ENCODE peak calls at places on chromosomes 5 and 9, in nine cellular contexts. W, T, I, A, J, P, K, N and Y are unnamed samples.

GRCh38 chr9:133103183-133103986 is 17.7 kb downstream of the RALGDS start:
- DNase-seq in W (peak), T (peak), I (peak), A (peak), J (peak), P (peak), K (peak), N (peak), Y (peak)

GRCh38 chr9:114911167-114911821 is 19.1 kb downstream of the TNFSF8 start:
- DNase-seq in W (no peak), T (no peak), I (peak), A (no peak), J (peak), P (no peak), K (peak), N (no peak), Y (no peak)

GRCh38 chr5:149795360-149795759 is 65.2 kb downstream of the PPARGC1B start:
- DNase-seq in W (no peak), T (no peak), I (no peak), A (no peak), J (no peak), P (no peak), K (no peak), N (no peak), Y (no peak)

GRCh38 chr9:100285601-100286000 is 67.1 kb downstream of the TEX10 start:
- DNase-seq in W (no peak), T (no peak), I (no peak), A (no peak), J (no peak), P (no peak), K (no peak), N (no peak), Y (no peak)

GRCh38 chr9:136198605-136199083 is 6.3 kb downstream of the LHX3 start:
- DNase-seq in W (no peak), T (no peak), I (no peak), A (no peak), J (peak), P (no peak), K (no peak), N (no peak), Y (no peak)

GRCh38 chr9:130888146-130888885 is 8.3 kb downstream of the QRFP start:
- DNase-seq in W (no peak), T (no peak), I (no peak), A (no peak), J (no peak), P (peak), K (no peak), N (no peak), Y (no peak)

GRCh38 chr9:123615381-123615780 is 259.4 kb downstream of the CRB2 start:
- DNase-seq in W (peak), T (peak), I (no peak), A (peak), J (no peak), P (no peak), K (no peak), N (no peak), Y (no peak)

GRCh38 chr5:38532165-38532669 is 24.2 kb downstream of the LIFR start:
- DNase-seq in W (no peak), T (no peak), I (no peak), A (no peak), J (no peak), P (no peak), K (no peak), N (no peak), Y (no peak)

GRCh38 chr5:154078305-154078704 is 39.5 kb downstream of the MFAP3 start:
- DNase-seq in W (no peak), T (no peak), I (no peak), A (no peak), J (peak), P (no peak), K (no peak), N (no peak), Y (no peak)

GRCh38 chr5:565782-566445 is 41.7 kb upstream of the SLC9A3 start:
- DNase-seq in W (peak), T (no peak), I (peak), A (no peak), J (peak), P (no peak), K (no peak), N (no peak), Y (no peak)

GRCh38 chr9:99905833-99906402 is 536 bp upstream of the STX17 start:
- DNase-seq in W (no peak), T (no peak), I (peak), A (peak), J (peak), P (no peak), K (no peak), N (no peak), Y (no peak)

GRCh38 chr5:11890777-11891176 is 13.5 kb downstream of the CTNND2 start:
- DNase-seq in W (no peak), T (no peak), I (no peak), A (no peak), J (no peak), P (no peak), K (no peak), N (no peak), Y (no peak)

GRCh38 chr9:115267788-115268187 is 149.8 kb upstream of the TNC start:
- DNase-seq in W (no peak), T (no peak), I (peak), A (no peak), J (peak), P (no peak), K (no peak), N (no peak), Y (no peak)

GRCh38 chr5:91443028-91443427 is 59.9 kb upstream of the ARRDC3 start:
- DNase-seq in W (no peak), T (no peak), I (peak), A (no peak), J (peak), P (no peak), K (no peak), N (no peak), Y (no peak)

GRCh38 chr5:102959055-102959454 is 160.9 kb downstream of the GIN1 start:
- DNase-seq in W (no peak), T (no peak), I (peak), A (no peak), J (peak), P (no peak), K (peak), N (no peak), Y (no peak)

GRCh38 chr5:134534726-134535110 is 9.2 kb downstream of the JADE2 start:
- DNase-seq in W (no peak), T (no peak), I (no peak), A (no peak), J (no peak), P (no peak), K (no peak), N (no peak), Y (no peak)

GRCh38 chr5:142798099-142798768 is 28.1 kb downstream of the ARHGAP26 start:
- DNase-seq in W (no peak), T (no peak), I (no peak), A (no peak), J (no peak), P (no peak), K (no peak), N (no peak), Y (no peak)

GRCh38 chr5:74316064-74316586 is 324.4 kb downstream of the ENC1 start:
- DNase-seq in W (no peak), T (no peak), I (peak), A (no peak), J (peak), P (no peak), K (peak), N (no peak), Y (no peak)

GRCh38 chr9:21078702-21079101 is 960 bp upstream of the IFNB1 start:
- DNase-seq in W (no peak), T (no peak), I (no peak), A (peak), J (no peak), P (no peak), K (no peak), N (no peak), Y (no peak)

GRCh38 chr5:111747336-111747735 is 9.7 kb downstream of the NREP start:
- DNase-seq in W (no peak), T (no peak), I (peak), A (no peak), J (no peak), P (no peak), K (no peak), N (no peak), Y (no peak)

GRCh38 chr5:151772029-151772867 is 494 bp downstream of the G3BP1 start:
- DNase-seq in W (peak), T (no peak), I (peak), A (peak), J (peak), P (peak), K (peak), N (peak), Y (peak)

GRCh38 chr9:93052791-93053540 is 5.5 kb upstream of the SUSD3 start:
- DNase-seq in W (no peak), T (no peak), I (no peak), A (no peak), J (no peak), P (peak), K (no peak), N (peak), Y (no peak)

GRCh38 chr9:38026021-38026809 is 42.8 kb downstream of the SHB start:
- DNase-seq in W (no peak), T (no peak), I (peak), A (no peak), J (peak), P (no peak), K (peak), N (no peak), Y (no peak)

GRCh38 chr9:82320566-82320965 is 332.0 kb downstream of the SPATA31D1 start:
- DNase-seq in W (no peak), T (no peak), I (peak), A (no peak), J (peak), P (no peak), K (no peak), N (no peak), Y (no peak)

GRCh38 chr5:68817696-68818695 is 275.8 kb upstream of the SLC30A5 start:
- DNase-seq in W (no peak), T (no peak), I (no peak), A (no peak), J (no peak), P (no peak), K (no peak), N (no peak), Y (no peak)

GRCh38 chr9:33466565-33467495 is 6.9 kb downstream of the NOL6 start:
- DNase-seq in W (peak), T (peak), I (peak), A (peak), J (peak), P (peak), K (peak), N (peak), Y (peak)

GRCh38 chr5:113281194-113281593 is 153.6 kb downstream of the TSSK1B start:
- DNase-seq in W (no peak), T (no peak), I (no peak), A (no peak), J (no peak), P (no peak), K (no peak), N (no peak), Y (no peak)

GRCh38 chr5:42993516-42994284 is 46.4 kb downstream of the ANXA2R start:
- DNase-seq in W (no peak), T (no peak), I (peak), A (peak), J (peak), P (no peak), K (no peak), N (peak), Y (no peak)

GRCh38 chr5:163760498-163760897 is 255.1 kb downstream of the MAT2B start:
- DNase-seq in W (no peak), T (no peak), I (peak), A (no peak), J (peak), P (no peak), K (no peak), N (no peak), Y (no peak)

GRCh38 chr9:75803130-75803529 is 87.3 kb upstream of the PCSK5 start:
- DNase-seq in W (no peak), T (no peak), I (peak), A (no peak), J (peak), P (no peak), K (no peak), N (no peak), Y (no peak)

GRCh38 chr9:17837931-17838330 is 259.1 kb downstream of the SH3GL2 start:
- DNase-seq in W (no peak), T (no peak), I (no peak), A (no peak), J (peak), P (no peak), K (no peak), N (no peak), Y (no peak)

GRCh38 chr9:35661756-35662350 is 3.1 kb downstream of the ARHGEF39 start:
- DNase-seq in W (no peak), T (no peak), I (no peak), A (no peak), J (no peak), P (no peak), K (no peak), N (no peak), Y (no peak)

GRCh38 chr9:35662437-35662836 is 2.6 kb downstream of the ARHGEF39 start:
- DNase-seq in W (no peak), T (no peak), I (no peak), A (no peak), J (no peak), P (no peak), K (no peak), N (no peak), Y (no peak)

GRCh38 chr9:35658894-35659220 is 765 bp downstream of the CCDC107 start:
- DNase-seq in W (no peak), T (no peak), I (peak), A (no peak), J (peak), P (no peak), K (no peak), N (no peak), Y (no peak)

GRCh38 chr9:35659340-35659739 is 1.2 kb downstream of the CCDC107 start:
- DNase-seq in W (no peak), T (no peak), I (no peak), A (no peak), J (peak), P (no peak), K (no peak), N (no peak), Y (no peak)

GRCh38 chr9:35660966-35661413 is 2.9 kb downstream of the CCDC107 start:
- DNase-seq in W (no peak), T (no peak), I (peak), A (no peak), J (peak), P (no peak), K (no peak), N (no peak), Y (no peak)
- TF ChIP-seq CTCF in W (peak), T (peak), I (peak), A (peak), J (peak), P (peak), K (peak), N (peak), Y (peak)

GRCh38 chr5:2917524-2917923 is 166.0 kb upstream of the IRX2 start:
- DNase-seq in W (no peak), T (no peak), I (no peak), A (no peak), J (no peak), P (no peak), K (no peak), N (no peak), Y (no peak)

GRCh38 chr5:2921651-2922050 is 170.2 kb upstream of the IRX2 start:
- DNase-seq in W (no peak), T (no peak), I (no peak), A (no peak), J (no peak), P (no peak), K (no peak), N (no peak), Y (no peak)

GRCh38 chr5:2919310-2920018 is 168.0 kb upstream of the IRX2 start:
- DNase-seq in W (no peak), T (no peak), I (no peak), A (no peak), J (no peak), P (no peak), K (no peak), N (no peak), Y (no peak)

GRCh38 chr5:2921176-2921575 is 169.7 kb upstream of the IRX2 start:
- DNase-seq in W (no peak), T (no peak), I (no peak), A (no peak), J (no peak), P (no peak), K (no peak), N (no peak), Y (no peak)

DNA sequence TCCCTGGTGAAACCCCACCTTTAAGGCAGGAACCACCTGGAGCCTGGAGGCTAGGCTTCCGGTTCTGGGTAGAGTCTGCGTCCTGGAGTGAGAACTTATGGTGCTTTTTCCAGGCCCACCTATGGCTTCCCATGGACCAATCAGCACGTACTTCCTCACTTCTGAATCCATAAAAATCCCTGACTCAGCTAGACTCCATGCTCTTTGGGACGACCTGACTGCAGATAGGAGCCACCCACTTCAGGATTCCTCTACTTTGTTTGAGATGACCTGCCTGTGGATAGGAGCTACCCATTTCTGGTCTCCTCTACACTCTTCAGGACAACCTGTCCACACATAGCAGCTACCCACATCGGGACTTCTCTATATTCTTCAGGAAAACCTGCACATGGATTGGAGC is 168.8 kb upstream of the IRX2 start:
- DNase-seq in W (no peak), T (no peak), I (no peak), A (no peak), J (no peak), P (no peak), K (no peak), N (no peak), Y (no peak)
- TF ChIP-seq CTCF in W (no peak), T (no peak), I (no peak), A (no peak), J (no peak), P (no peak), K (no peak), N (no peak), Y (no peak)

DNA sequence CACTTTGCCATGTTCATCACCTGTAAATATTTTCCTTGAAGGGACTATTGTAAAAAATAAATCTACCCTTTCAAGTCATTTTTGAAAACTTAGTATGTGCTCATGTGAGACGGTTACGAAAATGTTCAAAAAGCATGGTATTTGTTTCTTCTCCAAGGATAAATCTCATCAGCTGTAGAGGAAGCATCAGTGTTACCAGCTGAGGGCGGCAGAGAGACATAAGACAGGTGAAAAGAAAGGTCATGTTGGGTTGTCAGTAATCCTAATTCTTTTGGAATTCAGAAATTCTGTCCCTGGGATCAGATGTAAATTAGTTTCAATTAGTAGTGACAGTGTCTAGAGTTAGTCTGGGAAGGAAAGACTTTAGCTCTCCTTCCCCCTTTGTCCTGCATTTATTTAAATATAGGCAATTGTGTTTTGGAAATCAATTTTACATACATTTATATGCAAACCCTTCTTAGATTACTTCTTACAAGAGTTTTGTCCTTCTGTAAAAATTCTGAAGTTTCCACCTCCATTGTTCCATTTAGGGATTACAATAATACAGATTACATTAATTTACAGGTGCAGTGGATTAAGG is 791.9 kb upstream of the CDH6 start:
- DNase-seq in W (no peak), T (no peak), I (peak), A (peak), J (peak), P (no peak), K (no peak), N (no peak), Y (no peak)
- TF ChIP-seq CTCF in W (no peak), T (peak), I (peak), A (peak), J (peak), P (peak), K (peak), N (peak), Y (peak)

GRCh38 chr5:176497852-176498251 is 39.4 kb downstream of the RNF44 start:
- DNase-seq in W (no peak), T (no peak), I (no peak), A (no peak), J (no peak), P (no peak), K (no peak), N (no peak), Y (no peak)
- TF ChIP-seq CTCF in W (no peak), T (no peak), I (no peak), A (no peak), J (no peak), P (no peak), K (no peak), N (no peak), Y (no peak)

DNA sequence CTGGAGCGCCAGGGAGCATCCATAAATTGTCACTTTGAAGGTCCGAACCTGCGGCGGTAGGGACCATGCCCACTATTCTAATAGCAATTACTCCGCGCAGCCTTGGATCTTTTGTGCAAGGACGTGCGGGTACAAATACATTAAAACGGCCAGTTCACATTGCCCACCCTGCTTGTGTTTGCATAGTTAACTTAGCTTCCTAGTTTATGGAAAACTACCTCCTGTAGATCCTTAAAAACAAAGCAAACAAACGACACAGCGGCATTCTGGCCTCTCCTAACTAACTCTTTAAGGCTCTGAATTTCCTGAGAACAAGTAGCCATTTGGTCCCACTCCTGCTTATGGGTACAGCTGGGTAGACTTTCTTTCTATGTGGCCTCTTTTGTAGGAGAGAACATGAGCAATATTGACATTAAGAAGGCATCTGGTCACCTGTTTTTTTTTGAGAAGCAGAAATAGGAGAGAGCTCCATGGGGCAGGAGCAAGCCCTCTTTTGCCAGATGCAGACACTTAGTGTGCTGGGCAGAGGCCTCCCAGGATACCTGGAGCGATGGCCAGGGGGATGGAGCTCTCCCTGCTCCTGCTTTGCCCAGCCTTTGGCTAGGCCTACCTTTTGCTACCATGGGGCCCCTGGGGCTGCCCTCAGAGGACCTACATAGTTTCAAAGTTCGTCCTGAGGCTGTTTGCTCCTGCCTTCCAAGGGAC is 2.1 kb upstream of the STC2 start:
- DNase-seq in W (no peak), T (no peak), I (no peak), A (no peak), J (no peak), P (no peak), K (no peak), N (no peak), Y (no peak)
- TF ChIP-seq CTCF in W (no peak), T (no peak), I (no peak), A (no peak), J (no peak), P (no peak), K (no peak), N (no peak), Y (no peak)

GRCh38 chr5:32058101-32058500 is 116.0 kb downstream of the GOLPH3 start:
- DNase-seq in W (no peak), T (no peak), I (no peak), A (no peak), J (no peak), P (no peak), K (no peak), N (no peak), Y (no peak)

GRCh38 chr5:32061236-32061635 is 112.9 kb downstream of the GOLPH3 start:
- DNase-seq in W (no peak), T (no peak), I (no peak), A (no peak), J (no peak), P (no peak), K (no peak), N (no peak), Y (no peak)

GRCh38 chr5:32059779-32060178 is 114.3 kb downstream of the GOLPH3 start:
- DNase-seq in W (no peak), T (no peak), I (peak), A (no peak), J (no peak), P (no peak), K (peak), N (no peak), Y (no peak)

GRCh38 chr5:32055891-32056866 is 117.9 kb downstream of the GOLPH3 start:
- DNase-seq in W (no peak), T (no peak), I (no peak), A (no peak), J (no peak), P (no peak), K (no peak), N (no peak), Y (no peak)

GRCh38 chr5:32057157-32058096 is 116.7 kb downstream of the GOLPH3 start:
- DNase-seq in W (no peak), T (no peak), I (no peak), A (no peak), J (peak), P (no peak), K (peak), N (no peak), Y (no peak)
- TF ChIP-seq CTCF in W (no peak), T (no peak), I (peak), A (peak), J (peak), P (no peak), K (no peak), N (peak), Y (no peak)